ENCODE peak calls at places on chromosomes 11 and 22, in nine cellular contexts. K is kidney epithelial cell; E is stimulated activated CD8-positive, alpha-beta memory T cell treated with anti-CD3 and anti-CD28 coated beads, Interleukin-4, amount 100 ng/mL, for 1 hour; C is endothelial cell; M is HuH-7; X is stimulated activated CD4-positive, alpha-beta T cell treated with anti-CD3 and anti-CD28 coated beads, Interleukin-2, amount 100 ng/mL, for 24 hours; D is aorta; O is CD4-positive, alpha-beta T cell; H is MG63. S is an unnamed sample.

GRCh38 chr11:64655901-64656601 is 65.0 kb downstream of the SLC22A12 start:
- DNase-seq in K (no peak), D (no peak), C (no peak), E (no peak), M (no peak), H (no peak), X (no peak), O (no peak), S (no peak)

GRCh38 chr11:69642549-69642912 is 1.6 kb downstream of the CCND1 start:
- DNase-seq in O (no peak), D (no peak), M (peak), K (no peak), H (peak), X (peak), E (no peak), C (peak), S (no peak)

GRCh38 chr11:124716596-124716995 is 23.1 kb upstream of the NRGN start:
- DNase-seq in H (no peak), C (no peak), E (no peak), M (no peak), K (no peak), X (no peak), D (no peak), O (no peak), S (peak)

GRCh38 chr11:100546714-100547113 is 140.4 kb upstream of the ARHGAP42 start:
- DNase-seq in H (peak), C (no peak), X (no peak), O (no peak), E (no peak), K (peak), M (no peak), D (no peak), S (peak)

GRCh38 chr11:74257934-74258553 is 53.4 kb downstream of the P4HA3 start:
- DNase-seq in K (no peak), M (no peak), X (no peak), O (no peak), C (no peak), H (peak), E (no peak), D (no peak), S (peak)

GRCh38 chr11:115716577-115717214 is 212.5 kb upstream of the CADM1 start:
- DNase-seq in K (no peak), H (no peak), X (no peak), O (no peak), E (no peak), D (no peak), M (no peak), C (no peak), S (no peak)

GRCh38 chr11:68643576-68643975 is 40.8 kb upstream of the GAL start:
- DNase-seq in E (no peak), H (no peak), D (no peak), K (no peak), X (no peak), C (no peak), M (peak), O (no peak), S (peak)

GRCh38 chr11:13861411-13861810 is 101.1 kb upstream of the SPON1 start:
- DNase-seq in D (no peak), O (peak), K (no peak), E (no peak), X (no peak), M (no peak), C (no peak), H (no peak), S (no peak)

GRCh38 chr11:45961841-45962240 is 39.4 kb downstream of the LARGE2 start:
- DNase-seq in O (no peak), D (no peak), K (no peak), H (no peak), C (no peak), E (no peak), M (no peak), X (no peak), S (no peak)

GRCh38 chr11:120060512-120060911 is 77.4 kb downstream of the TRIM29 start:
- DNase-seq in E (no peak), K (no peak), C (no peak), X (no peak), M (no peak), O (no peak), H (no peak), D (no peak), S (no peak)

GRCh38 chr11:102177974-102178631 is 67.9 kb downstream of the YAP1 start:
- DNase-seq in E (no peak), K (peak), O (no peak), M (peak), H (no peak), X (no peak), C (no peak), D (no peak), S (peak)

GRCh38 chr11:95925011-95925410 is 1.1 kb upstream of the MTMR2 start:
- DNase-seq in M (peak), O (no peak), D (no peak), C (no peak), H (no peak), K (no peak), E (no peak), X (no peak), S (peak)

GRCh38 chr11:119488256-119488995 is 65.5 kb upstream of the THY1 start:
- DNase-seq in H (no peak), K (no peak), D (no peak), E (no peak), M (no peak), C (no peak), O (no peak), X (no peak), S (no peak)

GRCh38 chr11:111370902-111371578 is 8.0 kb downstream of the POU2AF1 start:
- DNase-seq in E (no peak), K (no peak), X (peak), D (no peak), O (no peak), H (no peak), C (no peak), M (no peak), S (no peak)

GRCh38 chr11:67303132-67303988 is at the start of gene SSH3:
- DNase-seq in H (peak), X (no peak), C (peak), O (peak), E (no peak), K (no peak), M (peak), D (peak), S (peak)

GRCh38 chr11:64867748-64868462 is 10.5 kb downstream of the EHD1 start:
- DNase-seq in X (peak), M (no peak), K (no peak), E (no peak), D (no peak), C (no peak), O (no peak), H (no peak), S (peak)

GRCh38 chr22:47512617-47513016 is 750.2 kb downstream of the TBC1D22A start:
- DNase-seq in E (no peak), X (no peak), M (no peak), D (no peak), O (no peak), K (no peak), H (no peak), C (no peak), S (no peak)

GRCh38 chr11:910044-910588 is 494 bp downstream of the CHID1 start:
- DNase-seq in E (no peak), X (no peak), K (no peak), M (peak), H (no peak), C (no peak), D (no peak), O (no peak), S (no peak)

GRCh38 chr22:24134090-24134846 is 47.0 kb upstream of the SUSD2 start:
- DNase-seq in K (no peak), M (no peak), D (no peak), C (no peak), E (peak), X (peak), H (no peak), O (peak), S (no peak)

GRCh38 chr11:1484716-1485503 is 1.7 kb downstream of the MOB2 start:
- DNase-seq in E (no peak), H (no peak), K (no peak), O (no peak), M (no peak), C (no peak), X (no peak), D (peak), S (no peak)

GRCh38 chr11:8206251-8207079 is 37.6 kb upstream of the RIC3 start:
- DNase-seq in M (no peak), H (no peak), O (no peak), D (no peak), K (no peak), X (no peak), C (peak), E (no peak), S (no peak)

GRCh38 chr11:10453261-10453660 is 1.8 kb upstream of the AMPD3 start:
- DNase-seq in E (no peak), D (no peak), M (no peak), X (no peak), C (no peak), K (no peak), O (no peak), H (no peak), S (no peak)

GRCh38 chr22:18991828-18992442 is 55.8 kb upstream of the PRODH start:
- DNase-seq in O (no peak), K (no peak), X (no peak), D (peak), C (no peak), M (no peak), E (no peak), H (no peak), S (no peak)

GRCh38 chr22:46934746-46935491 is 172.5 kb downstream of the TBC1D22A start:
- DNase-seq in X (peak), M (no peak), C (no peak), K (peak), O (no peak), E (no peak), D (peak), H (peak), S (peak)

GRCh38 chr11:13462311-13462927 is 603 bp downstream of the BTBD10 start:
- DNase-seq in D (no peak), M (peak), C (peak), X (peak), H (peak), O (peak), E (peak), K (no peak), S (peak)

GRCh38 chr11:33444835-33445594 is 187.8 kb downstream of the HIPK3 start:
- DNase-seq in H (peak), O (no peak), C (no peak), E (no peak), X (no peak), K (no peak), D (no peak), M (no peak), S (peak)

GRCh38 chr11:119839504-119840133 is 110.6 kb upstream of the NECTIN1 start:
- DNase-seq in X (no peak), K (no peak), E (no peak), M (no peak), H (no peak), O (no peak), D (no peak), C (no peak), S (no peak)

GRCh38 chr11:73171762-73172161 is 29.6 kb upstream of the FCHSD2 start:
- DNase-seq in D (peak), X (no peak), K (no peak), M (no peak), C (no peak), E (no peak), H (no peak), O (no peak), S (no peak)

GRCh38 chr11:13000721-13001120 is 8.4 kb upstream of the RASSF10 start:
- DNase-seq in E (no peak), M (no peak), D (no peak), O (no peak), H (no peak), K (peak), X (no peak), C (no peak), S (no peak)

GRCh38 chr11:69374110-69374981 is 80.4 kb downstream of the MYEOV start:
- DNase-seq in M (no peak), H (no peak), C (peak), O (no peak), K (no peak), X (no peak), D (peak), E (no peak), S (no peak)